ENCODE peak calls at places on chromosomes 2 and 18, in six cellular contexts. N is DMS53, S is occipital lobe, E is dermis blood vessel endothelial cell, L is hippocampal formation, Z is left ventricle myocardium superior. U is an unnamed sample.

GRCh38 chr2:47043142-47043890 is 111.8 kb downstream of the STPG4 start:
- DNase-seq in N (peak; percentile 78), S (no peak), E (peak; percentile 92), L (peak; percentile 21), Z (peak; percentile 73), U (peak; percentile 26)

GRCh38 chr18:31487251-31488015 is 10.5 kb upstream of the DSG2 start:
- DNase-seq in N (no peak), S (peak; percentile 10), E (no peak), L (no peak), Z (no peak), U (no peak)

GRCh38 chr2:143528021-143528420 is 398.8 kb downstream of the ARHGAP15 start:
- DNase-seq in N (no peak), S (no peak), E (no peak), L (no peak), Z (no peak), U (no peak)

GRCh38 chr2:85924522-85924921 is 35.7 kb upstream of the ST3GAL5 start:
- DNase-seq in N (peak; percentile 20), S (peak; percentile 29), E (peak; percentile 69), L (peak; percentile 56), Z (peak; percentile 66), U (no peak)

GRCh38 chr2:76985387-76986136 is 536.6 kb downstream of the LRRTM4 start:
- DNase-seq in N (no peak), S (no peak), E (no peak), L (no peak), Z (no peak), U (no peak)

GRCh38 chr2:170362313-170362795 is 184.4 kb downstream of the MYO3B start:
- DNase-seq in N (no peak), S (no peak), E (no peak), L (no peak), Z (no peak), U (no peak)

GRCh38 chr2:46657042-46657504 is 177.7 kb downstream of the TMEM247 start:
- DNase-seq in N (peak; percentile 71), S (no peak), E (peak; percentile 38), L (no peak), Z (no peak), U (no peak)

GRCh38 chr2:30662268-30663131 is 144.7 kb downstream of the CAPN13 start:
- DNase-seq in N (peak; percentile 93), S (no peak), E (peak; percentile 8), L (no peak), Z (no peak), U (no peak)

GRCh38 chr2:71456617-71457016 is 3.3 kb downstream of the DYSF start:
- DNase-seq in N (no peak), S (no peak), E (no peak), L (no peak), Z (no peak), U (no peak)

GRCh38 chr2:237533668-237534138 is 32.7 kb upstream of the PRLH start:
- DNase-seq in N (peak; percentile 68), S (no peak), E (no peak), L (no peak), Z (no peak), U (no peak)

GRCh38 chr2:208122248-208122647 is 2.1 kb downstream of the CRYGD start:
- DNase-seq in N (no peak), S (no peak), E (no peak), L (no peak), Z (no peak), U (no peak)

GRCh38 chr2:131056204-131056975 is 36.9 kb downstream of the FAM168B start:
- DNase-seq in N (no peak), S (peak; percentile 29), E (no peak), L (peak; percentile 42), Z (no peak), U (peak; percentile 39)

GRCh38 chr18:49973592-49973991 is 160.3 kb upstream of the ACAA2 start:
- DNase-seq in N (no peak), S (no peak), E (no peak), L (no peak), Z (no peak), U (no peak)

GRCh38 chr2:42147641-42148274 is 21.4 kb upstream of the EML4 start:
- DNase-seq in N (no peak), S (no peak), E (no peak), L (no peak), Z (no peak), U (no peak)

GRCh38 chr2:96090527-96090926 is 25.8 kb downstream of the ADRA2B start:
- DNase-seq in N (no peak), S (no peak), E (no peak), L (no peak), Z (no peak), U (no peak)

GRCh38 chr2:239544846-239545465 is 144.1 kb upstream of the HDAC4 start:
- DNase-seq in N (no peak), S (no peak), E (no peak), L (no peak), Z (no peak), U (no peak)

GRCh38 chr2:73013941-73014340 is 57.6 kb downstream of the SFXN5 start:
- DNase-seq in N (no peak), S (no peak), E (peak; percentile 87), L (no peak), Z (no peak), U (no peak)

GRCh38 chr2:235605999-235606715 is 112.3 kb downstream of the AGAP1 start:
- DNase-seq in N (no peak), S (no peak), E (no peak), L (no peak), Z (no peak), U (no peak)

GRCh38 chr2:223056656-223057418 is 4.8 kb downstream of the KCNE4 start:
- DNase-seq in N (no peak), S (no peak), E (no peak), L (no peak), Z (no peak), U (no peak)

GRCh38 chr18:32530947-32531651 is 60.4 kb upstream of the GAREM1 start:
- DNase-seq in N (peak; percentile 76), S (no peak), E (no peak), L (no peak), Z (no peak), U (no peak)

GRCh38 chr2:162074937-162075688 is 1.1 kb upstream of the DPP4 start:
- DNase-seq in N (peak; percentile 47), S (no peak), E (no peak), L (no peak), Z (no peak), U (no peak)

GRCh38 chr2:112690853-112691390 is 29.9 kb upstream of the NT5DC4 start:
- DNase-seq in N (peak; percentile 85), S (peak; percentile 41), E (peak; percentile 79), L (peak; percentile 39), Z (peak; percentile 72), U (no peak)

GRCh38 chr2:221969087-221969829 is 329.5 kb downstream of the PAX3 start:
- DNase-seq in N (peak; percentile 72), S (peak; percentile 3), E (peak; percentile 47), L (peak; percentile 8), Z (no peak), U (no peak)

GRCh38 chr18:13320891-13321425 is 102.4 kb downstream of the LDLRAD4 start:
- DNase-seq in N (no peak), S (no peak), E (no peak), L (no peak), Z (no peak), U (no peak)

GRCh38 chr2:217277646-217278048 is 417.8 kb upstream of the TNP1 start:
- DNase-seq in N (peak; percentile 64), S (peak; percentile 7), E (peak; percentile 61), L (peak; percentile 40), Z (peak; percentile 28), U (peak; percentile 89)

GRCh38 chr2:196263181-196263747 is 91.9 kb upstream of the STK17B start:
- DNase-seq in N (no peak), S (no peak), E (peak; percentile 65), L (no peak), Z (no peak), U (no peak)

GRCh38 chr2:144493027-144493809 is 26.7 kb downstream of the ZEB2 start:
- DNase-seq in N (no peak), S (no peak), E (no peak), L (no peak), Z (no peak), U (no peak)

GRCh38 chr2:215687149-215688031 is 251.5 kb upstream of the FN1 start:
- DNase-seq in N (no peak), S (no peak), E (no peak), L (no peak), Z (no peak), U (no peak)

GRCh38 chr2:161839931-161840330 is 215.7 kb downstream of the SLC4A10 start:
- DNase-seq in N (peak; percentile 21), S (no peak), E (no peak), L (no peak), Z (no peak), U (no peak)

GRCh38 chr2:119523383-119523958 is 812 bp downstream of the SCTR start:
- DNase-seq in N (peak; percentile 31), S (no peak), E (no peak), L (no peak), Z (no peak), U (no peak)

GRCh38 chr2:180555391-180555965 is 424.9 kb upstream of the UBE2E3 start:
- DNase-seq in N (no peak), S (no peak), E (no peak), L (no peak), Z (no peak), U (no peak)

U was measured in nucleus accumbens.